ENCODE peak calls at places on chromosomes 16 and 17, in six cellular contexts. K is AG20443, T is AG09319, U is NCI-H1092, N is SHP77, I is foreskin melanocyte. Q is an unnamed sample.

GRCh38 chr17:7204335-7204734 is 15.3 kb downstream of the DLG4 start:
- DNase-seq in K (no peak), I (no peak), T (no peak), N (no peak), U (no peak), Q (no peak)

GRCh38 chr16:68062910-68063393 is 22.2 kb upstream of the NFATC3 start:
- DNase-seq in N (no peak), U (no peak), I (no peak), K (no peak), T (no peak), Q (no peak)

GRCh38 chr17:28959471-28959871 is 8.2 kb upstream of the PHF12 start:
- DNase-seq in I (no peak), K (no peak), N (no peak), T (no peak), U (no peak), Q (no peak)

GRCh38 chr17:63550816-63551639 is 751 bp downstream of the DCAF7 start:
- DNase-seq in N (peak; percentile 27), K (peak; percentile 27), T (no peak), U (peak; percentile 49), I (peak; percentile 44), Q (peak; percentile 7)

GRCh38 chr17:8674344-8675305 is 44.1 kb upstream of the MYH10 start:
- DNase-seq in N (no peak), I (peak; percentile 51), U (no peak), K (peak; percentile 73), T (no peak), Q (no peak)

GRCh38 chr17:4247361-4247980 is 16.3 kb downstream of the ANKFY1 start:
- DNase-seq in T (no peak), N (no peak), I (no peak), U (no peak), K (no peak), Q (no peak)

GRCh38 chr17:8326591-8327583 is 12.8 kb upstream of the ODF4 start:
- DNase-seq in U (no peak), N (no peak), I (peak; percentile 17), T (no peak), K (peak; percentile 75), Q (no peak)

GRCh38 chr17:73118139-73118538 is 25.7 kb upstream of the SLC39A11 start:
- DNase-seq in U (no peak), T (no peak), K (no peak), N (no peak), I (no peak), Q (no peak)

GRCh38 chr17:34081269-34081668 is 173.8 kb upstream of the CCL2 start:
- DNase-seq in T (no peak), K (no peak), N (no peak), I (no peak), U (no peak), Q (no peak)

GRCh38 chr17:27524594-27524993 is 68.3 kb downstream of the KSR1 start:
- DNase-seq in T (no peak), I (no peak), U (no peak), K (no peak), N (no peak), Q (no peak)

GRCh38 chr17:81096741-81097133 is 61.8 kb downstream of the BAIAP2 start:
- DNase-seq in U (no peak), N (no peak), I (no peak), K (no peak), T (no peak), Q (no peak)

GRCh38 chr17:70644093-70644492 is 474.8 kb downstream of the KCNJ2 start:
- DNase-seq in K (no peak), I (peak; percentile 72), N (no peak), U (no peak), T (no peak), Q (no peak)

GRCh38 chr17:2706911-2707510 is 4.6 kb downstream of the CLUH start:
- DNase-seq in U (no peak), K (no peak), I (no peak), N (no peak), T (no peak), Q (no peak)

GRCh38 chr17:4901648-4902344 is 1.1 kb downstream of the CHRNE start:
- DNase-seq in K (no peak), U (no peak), I (no peak), N (peak; percentile 46), T (no peak), Q (no peak)

GRCh38 chr16:68370921-68371651 is 60.3 kb downstream of the PRMT7 start:
- DNase-seq in N (peak; percentile 52), I (no peak), T (no peak), K (no peak), U (peak; percentile 22), Q (peak; percentile 88)

GRCh38 chr16:18958621-18959578 is 24.8 kb upstream of the TMC7 start:
- DNase-seq in I (peak; percentile 15), K (peak; percentile 18), N (no peak), U (no peak), T (no peak), Q (no peak)

GRCh38 chr16:25996052-25996451 is 304.3 kb downstream of the HS3ST4 start:
- DNase-seq in I (no peak), K (no peak), N (no peak), T (no peak), U (no peak), Q (no peak)

GRCh38 chr16:87895641-87896141 is 26.4 kb upstream of the SLC7A5 start:
- DNase-seq in U (no peak), N (no peak), T (no peak), K (peak; percentile 43), I (peak; percentile 56), Q (no peak)

GRCh38 chr16:19348578-19349315 is 63.2 kb downstream of the CLEC19A start:
- DNase-seq in I (no peak), N (peak; percentile 10), U (peak; percentile 62), K (peak; percentile 37), T (no peak), Q (no peak)

GRCh38 chr17:35191001-35191695 is 3.0 kb downstream of the SLC35G3 start:
- DNase-seq in N (no peak), I (no peak), T (no peak), U (no peak), K (no peak), Q (no peak)